ENCODE peak calls at places on chromosome 16, in nine cellular contexts. P, Q, A, C, H, B, W, M and V are unnamed samples.

GRCh38 chr16:77171750-77172635 is 19.0 kb upstream of the MON1B start:
- DNase-seq in P (peak), Q (no peak), A (peak), C (no peak), H (peak), B (no peak), W (peak), M (no peak), V (no peak)

GRCh38 chr16:85238233-85238647 is 126.0 kb upstream of the CIBAR2 start:
- DNase-seq in P (peak), Q (peak), A (peak), C (peak), H (peak), B (peak), W (no peak), M (peak), V (no peak)

GRCh38 chr16:17083628-17084027 is 387.1 kb downstream of the XYLT1 start:
- DNase-seq in P (no peak), Q (no peak), A (peak), C (no peak), H (no peak), B (peak), W (no peak), M (no peak), V (no peak)

GRCh38 chr16:85303354-85303883 is 191.1 kb upstream of the CIBAR2 start:
- DNase-seq in P (no peak), Q (peak), A (peak), C (peak), H (peak), B (peak), W (no peak), M (peak), V (peak)

GRCh38 chr16:89815639-89816348 is 653 bp downstream of the FANCA start:
- DNase-seq in P (no peak), Q (no peak), A (peak), C (no peak), H (no peak), B (no peak), W (no peak), M (no peak), V (no peak)

GRCh38 chr16:75589301-75589700 is 23.1 kb downstream of the GABARAPL2 start:
- DNase-seq in P (no peak), Q (no peak), A (no peak), C (peak), H (no peak), B (no peak), W (no peak), M (no peak), V (no peak)

GRCh38 chr16:85527042-85527766 is 85.9 kb upstream of the GSE1 start:
- DNase-seq in P (no peak), Q (no peak), A (no peak), C (no peak), H (no peak), B (no peak), W (no peak), M (peak), V (no peak)

GRCh38 chr16:25126820-25127232 is 15.3 kb downstream of the LCMT1 start:
- DNase-seq in P (peak), Q (no peak), A (no peak), C (no peak), H (no peak), B (no peak), W (peak), M (no peak), V (no peak)

GRCh38 chr16:89114159-89114981 is 20.7 kb downstream of the ACSF3 start:
- DNase-seq in P (peak), Q (no peak), A (peak), C (no peak), H (no peak), B (peak), W (no peak), M (peak), V (no peak)

GRCh38 chr16:6600167-6600566 is 732.5 kb upstream of the RBFOX1 start:
- DNase-seq in P (no peak), Q (no peak), A (no peak), C (no peak), H (no peak), B (no peak), W (no peak), M (no peak), V (no peak)

GRCh38 chr16:87951550-87952538 is 610 bp downstream of the BANP start:
- DNase-seq in P (no peak), Q (no peak), A (peak), C (peak), H (no peak), B (no peak), W (peak), M (peak), V (peak)

GRCh38 chr16:14056970-14057369 is 14.1 kb upstream of the MRTFB start:
- DNase-seq in P (peak), Q (no peak), A (no peak), C (no peak), H (peak), B (no peak), W (no peak), M (no peak), V (no peak)

GRCh38 chr16:87964049-87964448 is 12.8 kb downstream of the BANP start:
- DNase-seq in P (no peak), Q (no peak), A (no peak), C (no peak), H (no peak), B (no peak), W (peak), M (no peak), V (no peak)

GRCh38 chr16:29994613-29995329 is 646 bp downstream of the HIRIP3 start:
- DNase-seq in P (peak), Q (peak), A (no peak), C (peak), H (no peak), B (peak), W (peak), M (peak), V (no peak)

GRCh38 chr16:88451586-88452484 is 1.2 kb upstream of the ZFPM1 start:
- DNase-seq in P (no peak), Q (no peak), A (no peak), C (no peak), H (no peak), B (no peak), W (no peak), M (peak), V (no peak)

GRCh38 chr16:11262915-11263314 is 6.2 kb downstream of the TNP2 start:
- DNase-seq in P (no peak), Q (no peak), A (no peak), C (no peak), H (no peak), B (no peak), W (no peak), M (no peak), V (no peak)

GRCh38 chr16:29738514-29738913 is 7.3 kb downstream of the C16orf54 start:
- DNase-seq in P (no peak), Q (no peak), A (no peak), C (no peak), H (no peak), B (no peak), W (peak), M (no peak), V (no peak)

GRCh38 chr16:55273959-55274358 is 50.0 kb upstream of the IRX6 start:
- DNase-seq in P (no peak), Q (no peak), A (no peak), C (no peak), H (no peak), B (no peak), W (no peak), M (no peak), V (no peak)

GRCh38 chr16:84941916-84942315 is 69.4 kb downstream of the ZDHHC7 start:
- DNase-seq in P (peak), Q (no peak), A (no peak), C (no peak), H (no peak), B (no peak), W (peak), M (no peak), V (no peak)

GRCh38 chr16:733382-734207 is 6.7 kb downstream of the HAGHL start:
- DNase-seq in P (no peak), Q (peak), A (peak), C (peak), H (no peak), B (peak), W (peak), M (peak), V (no peak)

GRCh38 chr16:85010446-85010930 is 847 bp downstream of the ZDHHC7 start:
- DNase-seq in P (no peak), Q (no peak), A (no peak), C (no peak), H (no peak), B (no peak), W (no peak), M (no peak), V (no peak)

GRCh38 chr16:138049-138417 is 440 bp downstream of the NPRL3 start:
- DNase-seq in P (peak), Q (no peak), A (peak), C (peak), H (peak), B (peak), W (no peak), M (peak), V (peak)

GRCh38 chr16:89921131-89921698 is 1.9 kb upstream of the TUBB3 start:
- DNase-seq in P (no peak), Q (no peak), A (peak), C (no peak), H (no peak), B (no peak), W (no peak), M (no peak), V (no peak)

GRCh38 chr16:85334718-85335583 is 222.7 kb upstream of the CIBAR2 start:
- DNase-seq in P (no peak), Q (no peak), A (peak), C (no peak), H (no peak), B (peak), W (peak), M (no peak), V (peak)

GRCh38 chr16:30342751-30343490 is 12.2 kb downstream of the CD2BP2 start:
- DNase-seq in P (no peak), Q (no peak), A (no peak), C (no peak), H (no peak), B (no peak), W (no peak), M (no peak), V (no peak)

GRCh38 chr16:67029249-67030096 is 524 bp downstream of the CBFB start:
- DNase-seq in P (peak), Q (peak), A (peak), C (peak), H (peak), B (peak), W (no peak), M (peak), V (peak)

GRCh38 chr16:84483882-84484565 is 20.4 kb downstream of the MEAK7 start:
- DNase-seq in P (no peak), Q (no peak), A (no peak), C (no peak), H (no peak), B (no peak), W (no peak), M (no peak), V (no peak)

GRCh38 chr16:13913374-13914292 is 6.3 kb upstream of the ERCC4 start:
- DNase-seq in P (no peak), Q (no peak), A (no peak), C (no peak), H (no peak), B (no peak), W (no peak), M (no peak), V (no peak)

GRCh38 chr16:81526935-81527334 is 82.3 kb downstream of the CMIP start:
- DNase-seq in P (peak), Q (no peak), A (no peak), C (peak), H (peak), B (no peak), W (no peak), M (peak), V (no peak)

GRCh38 chr16:69930117-69930776 is 20.9 kb upstream of the CLEC18A start:
- DNase-seq in P (peak), Q (no peak), A (peak), C (peak), H (peak), B (peak), W (no peak), M (peak), V (peak)

GRCh38 chr16:66606000-66606751 is 1.7 kb downstream of the CMTM3 start:
- DNase-seq in P (no peak), Q (no peak), A (no peak), C (no peak), H (no peak), B (no peak), W (no peak), M (no peak), V (no peak)

GRCh38 chr16:75074920-75075687 is 41.5 kb downstream of the LDHD start:
- DNase-seq in P (no peak), Q (no peak), A (no peak), C (no peak), H (no peak), B (no peak), W (no peak), M (no peak), V (no peak)

GRCh38 chr16:89923640-89924297 is 627 bp downstream of the TUBB3 start:
- DNase-seq in P (no peak), Q (no peak), A (peak), C (no peak), H (no peak), B (peak), W (no peak), M (peak), V (no peak)

GRCh38 chr16:52861614-52862022 is 191.1 kb downstream of the CHD9NB start:
- DNase-seq in P (peak), Q (no peak), A (peak), C (no peak), H (peak), B (peak), W (no peak), M (no peak), V (peak)

GRCh38 chr16:30606004-30606403 is 4.2 kb downstream of the ZNF689 start:
- DNase-seq in P (no peak), Q (no peak), A (no peak), C (no peak), H (no peak), B (no peak), W (no peak), M (no peak), V (no peak)

GRCh38 chr16:21277927-21278706 is at the start of gene CRYM:
- DNase-seq in P (peak), Q (peak), A (peak), C (peak), H (peak), B (peak), W (no peak), M (peak), V (peak)

GRCh38 chr16:81480856-81481821 is 36.5 kb downstream of the CMIP start:
- DNase-seq in P (peak), Q (peak), A (no peak), C (peak), H (peak), B (no peak), W (no peak), M (no peak), V (no peak)

GRCh38 chr16:50259334-50260205 is 6.8 kb upstream of the ADCY7 start:
- DNase-seq in P (no peak), Q (peak), A (no peak), C (peak), H (peak), B (no peak), W (no peak), M (peak), V (no peak)

DNA sequence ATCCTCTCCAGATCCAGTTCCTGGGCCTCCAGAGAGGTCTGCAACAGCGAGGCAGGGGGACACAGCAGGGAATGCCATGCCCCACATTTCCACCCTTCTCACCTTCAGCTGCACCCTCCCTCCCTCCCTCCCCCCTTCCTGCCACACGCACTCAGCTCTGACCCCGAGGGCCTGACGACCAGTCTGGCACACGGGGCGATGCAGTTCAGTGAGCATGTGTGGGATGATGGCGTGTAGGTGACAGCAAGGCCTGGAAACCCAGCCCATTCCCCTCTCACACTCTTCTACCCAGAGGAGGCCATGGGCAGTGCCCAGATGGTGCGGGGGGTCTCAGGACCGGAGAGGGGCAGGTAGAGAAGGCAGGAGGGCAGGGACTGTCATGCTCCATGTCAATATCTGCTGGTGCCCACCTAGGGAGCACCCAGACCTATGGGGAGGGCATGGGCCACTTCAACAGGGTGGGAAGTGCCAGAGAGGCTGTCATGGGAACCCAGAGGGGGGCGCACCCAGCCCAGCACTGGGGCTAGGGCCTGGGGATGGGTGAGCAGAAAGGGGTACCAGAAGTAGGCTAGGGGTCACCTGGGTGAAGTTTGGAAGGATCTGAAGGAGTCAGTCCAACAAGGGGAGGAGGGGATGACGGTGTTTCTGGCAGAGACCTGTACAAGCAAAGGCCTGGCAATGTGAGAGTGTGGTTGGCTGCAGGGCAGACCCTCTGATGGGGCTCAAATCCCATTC is 13.6 kb upstream of the KATNB1 start:
- DNase-seq in P (no peak), Q (no peak), A (no peak), C (no peak), H (no peak), B (no peak), W (no peak), M (no peak), V (no peak)
- TF ChIP-seq CTCF in P (no peak), Q (no peak), A (no peak), C (no peak), H (no peak), B (no peak), W (no peak), M (no peak), V (no peak)

GRCh38 chr16:49019826-49020401 is 261.7 kb downstream of the CBLN1 start:
- DNase-seq in P (no peak), Q (peak), A (no peak), C (no peak), H (no peak), B (no peak), W (no peak), M (no peak), V (no peak)
- TF ChIP-seq CTCF in P (no peak), Q (peak), A (peak), C (no peak), H (no peak), B (no peak), W (no peak), M (no peak), V (no peak)

DNA sequence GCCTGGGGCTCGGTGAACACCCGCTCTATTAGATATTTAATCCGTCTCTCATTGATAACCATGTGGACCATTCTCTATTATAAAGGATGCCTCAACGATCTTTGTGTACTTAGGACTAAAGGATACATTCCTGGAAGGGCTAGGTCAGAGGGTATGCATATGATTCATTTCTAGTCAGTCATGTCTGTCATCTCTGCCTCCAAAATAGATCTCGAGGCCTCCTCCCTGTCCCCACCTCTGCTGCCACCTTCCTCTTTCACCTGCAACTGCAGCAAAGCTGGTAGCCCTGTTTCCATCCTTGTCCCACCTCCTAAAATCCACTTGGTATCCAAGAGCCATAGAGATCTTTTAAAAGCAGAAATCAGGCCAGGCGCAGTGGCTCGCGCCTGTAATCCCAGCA is 121.5 kb downstream of the KATNIP start:
- DNase-seq in P (no peak), Q (no peak), A (peak), C (no peak), H (no peak), B (peak), W (no peak), M (no peak), V (no peak)
- TF ChIP-seq CTCF in P (no peak), Q (no peak), A (peak), C (no peak), H (no peak), B (no peak), W (no peak), M (no peak), V (no peak)

GRCh38 chr16:68733570-68733969 is 3.5 kb upstream of the CDH1 start:
- DNase-seq in P (no peak), Q (no peak), A (no peak), C (no peak), H (no peak), B (no peak), W (no peak), M (no peak), V (no peak)
- TF ChIP-seq CTCF in P (no peak), Q (no peak), A (no peak), C (no peak), H (no peak), B (no peak), W (no peak), M (no peak), V (no peak)

DNA sequence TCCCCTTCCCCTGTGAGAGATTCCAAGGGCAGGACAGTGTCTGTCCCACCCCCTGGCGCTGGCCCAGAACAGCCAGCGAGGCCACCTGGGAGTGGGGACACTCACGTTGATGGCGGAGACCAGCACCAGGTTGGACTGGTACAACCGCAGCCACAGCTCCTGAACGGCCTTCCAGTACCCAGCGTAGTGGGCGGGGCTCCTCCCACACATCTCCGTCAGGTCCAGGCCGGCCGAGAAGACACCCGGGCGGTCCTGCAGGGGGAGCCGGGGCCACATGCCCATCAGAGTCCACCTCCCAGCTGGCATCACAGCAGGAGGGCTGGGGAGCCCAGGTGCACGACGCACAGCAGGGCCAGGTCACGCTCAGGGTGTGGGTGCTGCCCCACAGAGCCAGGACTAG is 7.1 kb downstream of the ECI1 start:
- DNase-seq in P (no peak), Q (no peak), A (peak), C (no peak), H (peak), B (peak), W (no peak), M (no peak), V (no peak)
- TF ChIP-seq CTCF in P (peak), Q (no peak), A (peak), C (no peak), H (no peak), B (no peak), W (no peak), M (no peak), V (no peak)

GRCh38 chr16:78436846-78437245 is 337.4 kb downstream of the WWOX start:
- DNase-seq in P (no peak), Q (no peak), A (no peak), C (no peak), H (no peak), B (no peak), W (no peak), M (no peak), V (no peak)

GRCh38 chr16:78437352-78437968 is 338.0 kb downstream of the WWOX start:
- DNase-seq in P (no peak), Q (no peak), A (peak), C (no peak), H (peak), B (peak), W (no peak), M (no peak), V (no peak)

GRCh38 chr16:78434401-78434800 is 334.9 kb downstream of the WWOX start:
- DNase-seq in P (no peak), Q (no peak), A (no peak), C (no peak), H (no peak), B (no peak), W (no peak), M (no peak), V (no peak)

GRCh38 chr16:78432451-78432850 is 333.0 kb downstream of the WWOX start:
- DNase-seq in P (no peak), Q (no peak), A (no peak), C (no peak), H (no peak), B (no peak), W (no peak), M (no peak), V (no peak)

DNA sequence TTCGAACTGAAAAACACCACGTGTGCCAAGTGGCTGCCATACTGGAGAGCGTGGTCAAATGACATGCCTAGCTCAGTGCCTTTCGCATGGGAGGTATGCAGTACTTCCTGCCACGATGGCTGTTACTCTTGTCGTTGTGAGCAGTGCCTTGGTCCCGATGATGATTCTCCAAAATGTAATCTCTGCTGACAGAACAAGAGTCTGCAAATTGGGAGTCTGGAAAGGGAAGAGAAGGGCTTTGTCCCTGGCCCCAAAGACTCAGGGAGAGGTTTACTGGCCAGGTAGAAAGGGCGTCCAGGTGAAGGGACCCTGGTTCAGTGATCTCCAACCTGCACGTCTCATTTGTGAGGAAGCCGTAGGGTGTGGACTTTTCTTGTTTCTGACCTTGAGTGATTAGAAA is 336.6 kb downstream of the WWOX start:
- DNase-seq in P (no peak), Q (no peak), A (no peak), C (no peak), H (no peak), B (no peak), W (no peak), M (no peak), V (no peak)
- TF ChIP-seq CTCF in P (no peak), Q (no peak), A (no peak), C (no peak), H (no peak), B (no peak), W (no peak), M (no peak), V (no peak)